ENCODE peak calls at places on chromosomes 6 and 20, in ten cellular contexts. Z is AG04449, E is stomach, I is cardiac fibroblast, D is psoas muscle, O is body of pancreas, U is lower lobe of right lung, W is AG10803, A is PC-3, Q is uterus. P is an unnamed sample.

GRCh38 chr6:150290429-150290828 is 78.4 kb upstream of the IYD start:
- DNase-seq in Z (no peak), E (no peak), I (peak), D (no peak), O (no peak), U (no peak), W (peak), A (no peak), Q (no peak), P (no peak)

GRCh38 chr6:84492246-84493135 is 265.0 kb upstream of the CEP162 start:
- DNase-seq in Z (no peak), E (no peak), I (peak), D (no peak), O (no peak), U (no peak), W (no peak), A (no peak), Q (no peak), P (no peak)

GRCh38 chr20:24991897-24992419 is 593 bp downstream of the APMAP start:
- DNase-seq in Z (no peak), E (peak), I (peak), D (no peak), O (peak), U (peak), W (no peak), A (peak), Q (peak), P (no peak)

GRCh38 chr6:39051399-39052122 is 3.0 kb downstream of the GLP1R start:
- DNase-seq in Z (no peak), E (no peak), I (no peak), D (no peak), O (no peak), U (no peak), W (peak), A (peak), Q (no peak), P (no peak)

GRCh38 chr20:59438201-59438600 is 137.8 kb downstream of the EDN3 start:
- DNase-seq in Z (no peak), E (no peak), I (no peak), D (no peak), O (no peak), U (no peak), W (no peak), A (no peak), Q (no peak), P (no peak)

GRCh38 chr20:10971096-10971495 is 297.3 kb upstream of the JAG1 start:
- DNase-seq in Z (no peak), E (no peak), I (no peak), D (no peak), O (no peak), U (no peak), W (no peak), A (peak), Q (no peak), P (no peak)

GRCh38 chr6:42766163-42766670 is 15.6 kb upstream of the BICRAL start:
- DNase-seq in Z (no peak), E (no peak), I (no peak), D (peak), O (no peak), U (no peak), W (peak), A (peak), Q (no peak), P (no peak)

GRCh38 chr6:108660251-108660650 is 99.5 kb downstream of the FOXO3 start:
- DNase-seq in Z (no peak), E (no peak), I (no peak), D (no peak), O (no peak), U (no peak), W (no peak), A (peak), Q (no peak), P (no peak)

GRCh38 chr6:135451617-135452190 is 45.8 kb downstream of the AHI1 start:
- DNase-seq in Z (no peak), E (no peak), I (peak), D (no peak), O (no peak), U (no peak), W (peak), A (peak), Q (no peak), P (peak)

GRCh38 chr6:10954590-10955010 is 67.7 kb downstream of the SYCP2L start:
- DNase-seq in Z (peak), E (peak), I (peak), D (peak), O (peak), U (peak), W (peak), A (peak), Q (peak), P (peak)

GRCh38 chr6:29696147-29697129 is 15.5 kb upstream of the ZFP57 start:
- DNase-seq in Z (no peak), E (no peak), I (peak), D (no peak), O (no peak), U (no peak), W (no peak), A (peak), Q (no peak), P (no peak)

GRCh38 chr6:34332255-34333198 is 59.9 kb downstream of the NUDT3 start:
- DNase-seq in Z (no peak), E (no peak), I (no peak), D (no peak), O (no peak), U (no peak), W (no peak), A (no peak), Q (no peak), P (no peak)

DNA sequence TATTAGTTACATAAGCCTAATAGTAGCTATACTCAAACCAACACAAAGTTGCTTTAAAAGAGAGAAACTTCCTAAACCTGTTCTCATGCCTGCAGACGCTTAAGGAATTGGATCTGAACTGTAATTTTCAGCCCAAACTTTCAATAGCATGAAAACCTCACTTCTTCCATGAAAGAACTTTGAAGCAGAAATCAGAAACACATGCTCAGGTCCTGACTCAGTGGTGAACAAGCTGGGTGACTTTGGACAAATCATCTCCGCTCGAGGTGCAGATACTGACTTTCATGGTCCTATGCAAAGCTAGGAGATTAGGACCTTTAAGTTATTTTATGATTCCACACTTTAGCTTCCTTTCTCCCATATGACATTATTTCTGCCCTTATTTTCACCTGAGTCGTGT is 36.5 kb downstream of the NOX3 start:
- DNase-seq in Z (no peak), E (no peak), I (no peak), D (no peak), O (no peak), U (no peak), W (peak), A (no peak), Q (no peak), P (no peak)
- H3K4me3 ChIP-seq in Z (no peak), E (no peak), I (no peak), D (no peak), O (no peak), U (no peak), W (peak), A (no peak), Q (no peak), P (no peak)

GRCh38 chr6:166715065-166715464 is 88.0 kb upstream of the RPS6KA2 start:
- DNase-seq in Z (no peak), E (no peak), I (no peak), D (no peak), O (no peak), U (no peak), W (no peak), A (no peak), Q (no peak), P (no peak)
- TF ChIP-seq CTCF in Z (no peak), E (no peak), I (no peak), D (no peak), O (no peak), U (no peak), W (no peak), A (no peak), Q (no peak), P (no peak)

DNA sequence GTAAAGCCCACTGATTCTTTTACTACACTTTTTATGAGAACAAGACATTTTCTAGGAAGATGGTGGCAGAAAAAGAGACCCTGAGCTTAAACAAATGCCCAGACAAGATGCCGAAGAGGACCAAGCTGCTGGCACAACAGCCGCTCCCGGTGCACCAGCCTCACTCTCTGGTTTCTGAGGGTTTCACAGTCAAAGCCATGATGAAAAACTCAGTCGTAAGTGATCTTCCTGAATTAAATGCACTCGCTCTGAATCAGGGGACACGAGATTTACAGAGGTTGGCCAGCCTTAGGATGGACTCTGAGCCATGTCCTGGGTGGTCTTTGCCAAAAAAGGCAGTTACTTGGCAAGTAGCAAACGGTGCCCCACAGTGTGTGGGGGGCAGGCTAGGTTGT is 400 bp downstream of the PACRG start:
- DNase-seq in Z (no peak), E (no peak), I (peak), D (no peak), O (peak), U (no peak), W (no peak), A (no peak), Q (peak), P (no peak)
- H3K4me3 ChIP-seq in Z (peak), E (peak), I (peak), D (peak), O (no peak), U (peak), W (peak), A (peak), Q (peak), P (peak)

GRCh38 chr20:47576516-47577033 is 74.9 kb downstream of the NCOA3 start:
- DNase-seq in Z (no peak), E (peak), I (peak), D (peak), O (peak), U (peak), W (peak), A (peak), Q (peak), P (peak)
- TF ChIP-seq CTCF in Z (no peak), E (no peak), I (no peak), D (no peak), O (no peak), U (no peak), W (no peak), A (no peak), Q (no peak), P (no peak)

P was measured in astrocyte of the cerebellum.